ENCODE peak calls at places on chromosomes 13 and 19, in five cellular contexts. D, W, L, U and M are unnamed samples.
A peak's percentile ranks its signal among the peaks of the same experiment; 100 is the strongest.

GRCh38 chr13:98923641-98924397 is 54.0 kb downstream of the DOCK9 start:
- DNase-seq in D (no peak), W (no peak), L (no peak), U (no peak), M (no peak)

GRCh38 chr19:10104665-10105221 is 1.4 kb upstream of the PPAN start:
- DNase-seq in D (no peak), W (no peak), L (peak; percentile 87), U (peak; percentile 53), M (no peak)

GRCh38 chr19:17997969-17998826 is 9.8 kb upstream of the ARRDC2 start:
- DNase-seq in D (no peak), W (peak; percentile 50), L (peak; percentile 82), U (no peak), M (peak; percentile 55)

GRCh38 chr19:8149261-8150094 is at the start of gene FBN3:
- DNase-seq in D (no peak), W (no peak), L (no peak), U (no peak), M (no peak)

GRCh38 chr19:33431986-33432385 is 58.5 kb downstream of the CEBPG start:
- DNase-seq in D (no peak), W (no peak), L (no peak), U (no peak), M (no peak)

GRCh38 chr13:97976551-97977375 is 23.3 kb downstream of the IPO5 start:
- DNase-seq in D (no peak), W (no peak), L (peak; percentile 90), U (peak; percentile 32), M (peak; percentile 79)

GRCh38 chr19:50720921-50721291 is 1.3 kb upstream of the SHANK1 start:
- DNase-seq in D (no peak), W (peak; percentile 69), L (no peak), U (no peak), M (no peak)

GRCh38 chr19:1069009-1069779 is 2.2 kb downstream of the ARHGAP45 start:
- DNase-seq in D (no peak), W (no peak), L (peak; percentile 97), U (no peak), M (peak; percentile 77)

GRCh38 chr13:41017153-41017552 is 2.0 kb downstream of the ELF1 start:
- DNase-seq in D (no peak), W (no peak), L (no peak), U (no peak), M (no peak)

GRCh38 chr19:46428278-46429141 is at the start of gene PNMA8C:
- DNase-seq in D (no peak), W (peak; percentile 67), L (peak; percentile 89), U (no peak), M (peak; percentile 49)

GRCh38 chr13:108272333-108272732 is 2.8 kb downstream of the TNFSF13B start:
- DNase-seq in D (no peak), W (peak; percentile 6), L (no peak), U (no peak), M (no peak)

GRCh38 chr19:47758433-47758784 is 13.1 kb downstream of the NOP53 start:
- DNase-seq in D (no peak), W (no peak), L (no peak), U (no peak), M (no peak)

GRCh38 chr19:1568320-1569019 is at the start of gene MEX3D:
- DNase-seq in D (peak; percentile 85), W (peak; percentile 75), L (peak; percentile 93), U (peak; percentile 99), M (peak; percentile 82)

GRCh38 chr19:55418185-55418584 is 10.6 kb upstream of the UBE2S start:
- DNase-seq in D (no peak), W (peak; percentile 87), L (no peak), U (no peak), M (no peak)

GRCh38 chr19:57802269-57802668 is 12.4 kb downstream of the ZNF552 start:
- DNase-seq in D (no peak), W (no peak), L (no peak), U (no peak), M (no peak)

GRCh38 chr13:96460571-96460970 is 370.7 kb downstream of the HS6ST3 start:
- DNase-seq in D (no peak), W (no peak), L (no peak), U (no peak), M (no peak)

GRCh38 chr13:59680429-59681024 is 483.2 kb downstream of the DIAPH3 start:
- DNase-seq in D (no peak), W (peak; percentile 33), L (no peak), U (no peak), M (no peak)

GRCh38 chr19:8451885-8452284 is 7.1 kb downstream of the HNRNPM start:
- DNase-seq in D (no peak), W (peak; percentile 71), L (no peak), U (no peak), M (no peak)

GRCh38 chr13:67990868-67991267 is 760.7 kb upstream of the PCDH9 start:
- DNase-seq in D (no peak), W (no peak), L (no peak), U (no peak), M (no peak)

GRCh38 chr13:94617389-94618000 is 15.8 kb downstream of the GPR180 start:
- DNase-seq in D (no peak), W (peak; percentile 17), L (no peak), U (no peak), M (no peak)

GRCh38 chr13:25874907-25875306 is 176.9 kb downstream of the SHISA2 start:
- DNase-seq in D (no peak), W (no peak), L (peak; percentile 82), U (no peak), M (no peak)

GRCh38 chr19:5966215-5966614 is 11.7 kb downstream of the RANBP3 start:
- DNase-seq in D (no peak), W (no peak), L (no peak), U (no peak), M (no peak)

GRCh38 chr13:113639661-113640262 is 18.2 kb downstream of the ATP4B start:
- DNase-seq in D (peak; percentile 26), W (no peak), L (peak; percentile 50), U (no peak), M (peak; percentile 3)

GRCh38 chr19:28526042-28526441 is 686.9 kb downstream of the UQCRFS1 start:
- DNase-seq in D (no peak), W (no peak), L (no peak), U (no peak), M (no peak)

GRCh38 chr19:13255719-13256059 is 105.5 kb downstream of the IER2 start:
- DNase-seq in D (no peak), W (no peak), L (no peak), U (no peak), M (no peak)

GRCh38 chr19:4103073-4103418 is 20.9 kb downstream of the MAP2K2 start:
- DNase-seq in D (no peak), W (peak; percentile 37), L (no peak), U (no peak), M (no peak)

GRCh38 chr19:15443838-15444237 is 5.9 kb downstream of the WIZ start:
- DNase-seq in D (no peak), W (no peak), L (no peak), U (no peak), M (no peak)

GRCh38 chr13:27853345-27853744 is 61.1 kb downstream of the GSX1 start:
- DNase-seq in D (no peak), W (no peak), L (no peak), U (no peak), M (no peak)

GRCh38 chr19:17286742-17287141 is 5.0 kb downstream of the ANKLE1 start:
- DNase-seq in D (no peak), W (no peak), L (no peak), U (no peak), M (no peak)

GRCh38 chr19:39398297-39398864 is 7.2 kb downstream of the MED29 start:
- DNase-seq in D (peak; percentile 87), W (peak; percentile 86), L (peak; percentile 95), U (no peak), M (peak; percentile 78)

GRCh38 chr13:22243519-22244197 is 572.8 kb downstream of the FGF9 start:
- DNase-seq in D (no peak), W (no peak), L (no peak), U (no peak), M (no peak)

GRCh38 chr19:16074488-16075365 is 1.6 kb upstream of the TPM4 start:
- DNase-seq in D (no peak), W (no peak), L (peak; percentile 43), U (no peak), M (peak; percentile 22)

GRCh38 chr19:36060430-36060829 is 5.7 kb downstream of the WDR62 start:
- DNase-seq in D (no peak), W (peak; percentile 43), L (peak; percentile 73), U (peak; percentile 37), M (no peak)

GRCh38 chr13:20465218-20465879 is 60.3 kb downstream of the CRYL1 start:
- DNase-seq in D (no peak), W (no peak), L (no peak), U (no peak), M (no peak)